ENCODE peak calls at places on chromosomes 5 and 9, in ten cellular contexts. D, L, V, R, W, Y, X, Q, J and H are unnamed samples.

GRCh38 chr5:669111-669841 is 23.9 kb downstream of the TPPP start:
- DNase-seq in W (peak; percentile 20), J (no peak), R (peak; percentile 73), D (peak; percentile 59), L (peak; percentile 23), Y (peak; percentile 43), Q (no peak), X (no peak), V (peak; percentile 77), H (peak; percentile 40)

GRCh38 chr5:37086466-37087178 is 162.6 kb downstream of the CPLANE1 start:
- DNase-seq in R (peak; percentile 35), Y (peak; percentile 17), X (no peak), W (peak; percentile 56), L (no peak), J (peak; percentile 30), V (no peak), Q (no peak), D (peak; percentile 78), H (no peak)

GRCh38 chr5:170534177-170534576 is 30.4 kb downstream of the KCNIP1 start:
- DNase-seq in L (no peak), Y (peak; percentile 24), Q (no peak), V (no peak), W (no peak), X (no peak), R (no peak), J (no peak), D (no peak), H (no peak)

GRCh38 chr5:57441557-57441956 is 41.1 kb downstream of the ACTBL2 start:
- DNase-seq in Q (no peak), D (peak; percentile 99), R (no peak), Y (peak; percentile 73), V (no peak), L (no peak), X (peak; percentile 75), J (no peak), W (no peak), H (no peak)

GRCh38 chr5:66814146-66814991 is 218.2 kb downstream of the MAST4 start:
- DNase-seq in Q (peak; percentile 14), Y (peak; percentile 71), R (no peak), L (peak; percentile 46), X (peak; percentile 83), D (peak; percentile 82), W (peak; percentile 32), J (no peak), V (peak; percentile 50), H (no peak)

GRCh38 chr5:32586251-32586642 is 890 bp downstream of the SUB1 start:
- DNase-seq in Y (no peak), R (no peak), L (no peak), Q (no peak), V (no peak), D (no peak), J (no peak), X (no peak), W (no peak), H (no peak)

GRCh38 chr9:99822596-99823391 is 1.1 kb downstream of the NR4A3 start:
- DNase-seq in W (peak; percentile 9), L (peak; percentile 41), Y (peak; percentile 59), R (peak; percentile 81), J (peak; percentile 35), D (peak; percentile 64), V (peak; percentile 50), Q (peak; percentile 16), X (peak; percentile 56), H (peak; percentile 48)

GRCh38 chr9:13128266-13128825 is 151.1 kb downstream of the MPDZ start:
- DNase-seq in W (no peak), J (no peak), D (no peak), Q (no peak), Y (no peak), X (no peak), L (no peak), V (no peak), R (no peak), H (no peak)

GRCh38 chr5:75341934-75342333 is 4.9 kb downstream of the HMGCR start:
- DNase-seq in D (no peak), L (no peak), W (no peak), V (no peak), Y (no peak), R (no peak), X (no peak), Q (no peak), J (no peak), H (no peak)

GRCh38 chr9:34417734-34418133 is 40.6 kb downstream of the FAM219A start:
- DNase-seq in X (no peak), J (no peak), R (no peak), W (no peak), Q (no peak), V (no peak), Y (no peak), L (no peak), D (no peak), H (no peak)

GRCh38 chr5:1409386-1410110 is 35.7 kb downstream of the SLC6A3 start:
- DNase-seq in W (no peak), J (peak; percentile 14), V (peak; percentile 46), R (peak; percentile 52), L (no peak), X (peak; percentile 36), D (peak; percentile 30), Y (peak; percentile 51), Q (no peak), H (no peak)

GRCh38 chr9:36609306-36609705 is 36.6 kb downstream of the MELK start:
- DNase-seq in V (no peak), L (no peak), D (no peak), R (no peak), X (no peak), W (no peak), J (no peak), Y (no peak), Q (no peak), H (no peak)

GRCh38 chr9:131668439-131669233 is 71.2 kb downstream of the RAPGEF1 start:
- DNase-seq in Y (peak; percentile 44), W (peak; percentile 32), Q (peak; percentile 41), J (peak; percentile 36), R (no peak), D (peak; percentile 72), V (no peak), X (peak; percentile 43), L (peak; percentile 67), H (no peak)

GRCh38 chr5:115179068-115179958 is 9.6 kb upstream of the TRIM36 start:
- DNase-seq in V (peak; percentile 35), W (no peak), Q (no peak), R (peak; percentile 53), D (peak; percentile 6), Y (peak; percentile 36), J (peak; percentile 38), L (peak; percentile 17), X (peak; percentile 25), H (no peak)

GRCh38 chr5:141845371-141845821 is 32.8 kb downstream of the PCDH1 start:
- DNase-seq in W (no peak), D (no peak), R (peak; percentile 86), Q (no peak), L (no peak), X (peak; percentile 44), V (no peak), J (no peak), Y (no peak), H (no peak)
- TF ChIP-seq CTCF in W (no peak), D (no peak), R (peak; percentile 66), Q (no peak), L (no peak), X (no peak), V (no peak), J (no peak), Y (no peak), H (no peak)

GRCh38 chr5:103942587-103943186 is 380.1 kb upstream of the NUDT12 start:
- DNase-seq in J (no peak), W (no peak), Y (no peak), R (no peak), D (peak; percentile 34), V (no peak), X (no peak), Q (no peak), L (no peak), H (no peak)
- TF ChIP-seq CTCF in J (no peak), W (peak; percentile 5), Y (peak; percentile 42), R (no peak), D (peak; percentile 40), V (no peak), X (peak; percentile 28), Q (no peak), L (no peak), H (no peak)

GRCh38 chr5:78360674-78361225 is 333 bp downstream of the SCAMP1 start:
- DNase-seq in X (peak; percentile 67), W (no peak), D (no peak), L (peak; percentile 76), Y (peak; percentile 62), V (peak; percentile 37), Q (peak; percentile 68), J (peak; percentile 73), R (peak; percentile 46), H (peak; percentile 55)

GRCh38 chr5:78362220-78362619 is 1.8 kb downstream of the SCAMP1 start:
- DNase-seq in L (no peak), V (no peak), W (no peak), D (no peak), R (no peak), J (no peak), Q (no peak), X (no peak), Y (no peak), H (no peak)

GRCh38 chr5:78361226-78361993 is 993 bp downstream of the SCAMP1 start:
- DNase-seq in Y (peak; percentile 73), W (peak; percentile 51), D (peak; percentile 63), X (peak; percentile 84), Q (peak; percentile 69), J (peak; percentile 24), L (peak; percentile 54), R (no peak), V (peak; percentile 26), H (no peak)

GRCh38 chr5:78367318-78367991 is 7.0 kb downstream of the SCAMP1 start:
- DNase-seq in L (peak; percentile 17), R (no peak), Y (no peak), X (no peak), V (no peak), Q (no peak), D (peak; percentile 26), J (no peak), W (no peak), H (no peak)

GRCh38 chr5:78364005-78364404 is 3.6 kb downstream of the SCAMP1 start:
- DNase-seq in D (no peak), X (no peak), Y (no peak), V (no peak), L (no peak), Q (no peak), R (no peak), J (no peak), W (no peak), H (no peak)
- TF ChIP-seq CTCF in D (no peak), X (peak; percentile 7), Y (no peak), V (no peak), L (no peak), Q (no peak), R (no peak), J (no peak), W (no peak), H (no peak)

DNA sequence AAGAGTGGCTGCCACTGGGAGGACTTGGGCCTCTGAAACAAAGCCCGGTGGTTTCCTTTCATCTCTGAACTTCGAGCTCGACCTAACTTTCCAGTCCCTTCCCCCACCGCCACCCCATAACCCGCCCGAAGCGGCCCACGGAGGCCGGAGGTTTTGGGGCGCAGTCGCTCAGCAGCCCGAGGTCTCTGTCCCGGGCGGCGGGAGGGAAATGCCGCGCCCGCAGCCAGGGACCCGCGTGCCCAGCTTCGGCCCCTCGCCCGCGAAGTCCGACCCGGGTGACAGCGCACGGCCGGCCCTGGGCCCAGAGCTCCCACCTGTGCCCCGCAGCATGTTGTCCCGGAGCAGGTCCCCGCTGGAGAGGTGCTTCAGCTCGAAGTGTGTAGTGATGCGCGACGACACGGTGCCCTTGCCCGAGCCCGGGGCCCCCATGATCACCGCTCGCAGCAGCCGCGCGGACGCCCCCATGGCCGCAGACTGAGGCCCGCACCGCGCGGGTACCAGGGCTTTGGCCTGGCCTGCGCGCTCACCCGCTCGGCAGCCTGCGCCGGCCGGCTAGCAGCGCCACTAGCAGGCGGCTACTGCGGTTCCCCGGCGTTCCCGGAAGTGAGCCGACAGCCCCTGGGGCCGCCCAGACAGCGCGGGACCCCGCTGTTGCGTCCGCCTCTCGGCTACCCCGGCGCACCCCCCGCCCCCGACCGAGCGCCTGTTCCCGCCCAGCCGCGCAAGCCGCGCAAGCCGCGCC is at the start of gene AK3:
- DNase-seq in Q (peak; percentile 87), X (peak; percentile 77), L (peak; percentile 91), J (peak; percentile 92), Y (peak; percentile 96), D (peak; percentile 92), R (peak; percentile 92), W (peak; percentile 83), V (peak; percentile 79), H (peak; percentile 79)
- TF ChIP-seq CTCF in Q (no peak), X (no peak), L (no peak), J (peak; percentile 25), Y (peak; percentile 37), D (peak; percentile 32), R (peak; percentile 38), W (peak; percentile 70), V (no peak), H (no peak)